ENCODE peak calls at places on chromosome X, in eight cellular contexts. L is right atrium auricular region, P is H9, N is mammary epithelial cell, O is transverse colon, G is left lung, W is cardiac muscle cell, B is endodermal cell. Z is an unnamed sample.
A peak's percentile ranks its signal among the peaks of the same experiment; 100 is the strongest.

GRCh38 chrX:41718481-41719245 is 5.3 kb upstream of the GPR82 start:
- DNase-seq in B (peak; percentile 92), W (no peak), G (no peak), O (no peak), N (no peak), P (peak; percentile 93), L (no peak), Z (no peak)

GRCh38 chrX:136525738-136526606 is 6.0 kb upstream of the VGLL1 start:
- DNase-seq in N (peak; percentile 59), P (no peak), L (peak; percentile 74), W (peak; percentile 91), G (peak; percentile 59), B (no peak), O (peak; percentile 74), Z (no peak)

GRCh38 chrX:1393871-1394615 is 2.1 kb upstream of the SLC25A6 start:
- DNase-seq in W (no peak), B (peak; percentile 41), N (no peak), G (peak; percentile 19), L (no peak), P (no peak), O (no peak), Z (peak; percentile 17)

GRCh38 chrX:40893251-40893910 is 158.0 kb upstream of the MED14 start:
- DNase-seq in L (no peak), B (no peak), W (peak; percentile 57), P (no peak), O (no peak), G (no peak), N (no peak), Z (no peak)

GRCh38 chrX:72498782-72499181 is 73.9 kb downstream of the HDAC8 start:
- DNase-seq in L (no peak), G (no peak), N (no peak), B (peak; percentile 42), O (no peak), P (no peak), W (peak; percentile 3), Z (no peak)

GRCh38 chrX:140918398-140919043 is 83.9 kb upstream of the SPANXB1 start:
- DNase-seq in L (no peak), G (no peak), W (peak; percentile 82), O (peak; percentile 8), N (peak; percentile 49), B (peak; percentile 83), P (peak; percentile 71), Z (no peak)

GRCh38 chrX:20414781-20415445 is 148.2 kb upstream of the RPS6KA3 start:
- DNase-seq in L (no peak), B (no peak), O (no peak), P (no peak), W (no peak), G (no peak), N (no peak), Z (no peak)

GRCh38 chrX:2385224-2385623 is 115.6 kb downstream of the DHRSX start:
- DNase-seq in B (no peak), G (no peak), L (no peak), O (no peak), W (peak; percentile 77), P (no peak), N (peak; percentile 86), Z (no peak)

GRCh38 chrX:8688776-8689175 is 43.2 kb downstream of the ANOS1 start:
- DNase-seq in O (no peak), P (peak; percentile 80), N (no peak), G (no peak), W (no peak), L (no peak), B (peak; percentile 86), Z (no peak)

GRCh38 chrX:15853586-15854079 is 980 bp downstream of the AP1S2 start:
- DNase-seq in W (peak; percentile 4), N (peak; percentile 7), P (no peak), L (no peak), G (no peak), B (peak; percentile 52), O (no peak), Z (no peak)

GRCh38 chrX:15854712-15855561 is at the start of gene AP1S2:
- DNase-seq in G (peak; percentile 97), W (peak; percentile 95), P (peak; percentile 98), O (peak; percentile 97), N (peak; percentile 98), L (peak; percentile 92), B (peak; percentile 99), Z (peak; percentile 96)

GRCh38 chrX:15854080-15854655 is 445 bp downstream of the AP1S2 start:
- DNase-seq in B (peak; percentile 85), G (peak; percentile 61), N (peak; percentile 24), L (peak; percentile 62), W (peak; percentile 9), P (peak; percentile 57), O (peak; percentile 60), Z (peak; percentile 78)

GRCh38 chrX:15855562-15856256 is 1.1 kb upstream of the AP1S2 start:
- DNase-seq in O (no peak), G (no peak), N (no peak), L (no peak), P (no peak), W (no peak), B (no peak), Z (no peak)

GRCh38 chrX:15856580-15856979 is 2.0 kb upstream of the AP1S2 start:
- DNase-seq in B (no peak), N (no peak), G (no peak), O (no peak), P (no peak), W (no peak), L (no peak), Z (no peak)
- H3K4me1 ChIP-seq in B (peaks cover 5% of the 10 kb centered on the region), N (peaks cover 15% of the 10 kb centered on the region), G (peaks cover 8% of the 10 kb centered on the region), O (no peaks in the 10 kb centered on the region), P (no peaks in the 10 kb centered on the region), W (peaks cover 10% of the 10 kb centered on the region), L (peaks cover 21% of the 10 kb centered on the region), Z (no peaks in the 10 kb centered on the region)

DNA sequence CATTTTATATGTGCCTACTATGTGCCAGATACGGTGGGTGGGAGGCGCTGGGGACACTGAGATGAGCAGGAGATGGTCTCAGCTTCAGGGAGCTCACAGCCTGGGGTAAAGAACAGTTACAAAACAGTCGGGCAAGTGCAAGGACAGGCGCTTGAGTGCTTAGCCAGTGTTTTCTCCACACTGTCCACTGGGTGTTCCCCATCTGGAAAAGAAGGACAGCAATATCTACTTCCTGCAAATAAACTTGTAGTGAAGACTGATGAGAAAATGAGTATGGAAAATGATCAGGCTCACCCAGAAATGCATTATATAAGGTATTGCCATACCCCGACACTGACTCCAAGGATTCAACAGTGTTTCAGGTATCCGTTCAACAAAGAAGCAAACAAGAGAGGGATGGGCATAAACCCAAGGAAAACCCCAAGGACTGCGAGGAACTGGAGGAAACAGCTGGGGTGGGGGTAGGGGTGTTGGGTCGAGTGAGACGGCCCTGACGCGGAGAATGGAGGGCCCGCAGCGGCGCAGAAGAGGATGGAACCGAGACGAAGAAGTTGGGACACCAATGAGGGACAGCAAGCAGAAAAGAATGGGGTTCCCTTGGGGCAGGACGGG is 805 bp downstream of the TMEM185A start:
- DNase-seq in G (no peak), W (peak; percentile 58), L (no peak), P (no peak), N (peak; percentile 18), O (no peak), B (no peak), Z (no peak)
- TF ChIP-seq CTCF in G (no peak), W (peak; percentile 29), L (no peak), P (no peak), N (peak; percentile 6), O (peak; percentile 7), B (no peak), Z (no peak)

GRCh38 chrX:79161655-79162054 is 17.2 kb downstream of the GPR174 start:
- DNase-seq in B (no peak), O (no peak), P (no peak), G (no peak), W (no peak), N (no peak), L (no peak), Z (no peak)
- H3K4me1 ChIP-seq in B (no peaks in the 10 kb centered on the region), O (no peaks in the 10 kb centered on the region), P (no peaks in the 10 kb centered on the region), G (no peaks in the 10 kb centered on the region), W (no peaks in the 10 kb centered on the region), N (no peaks in the 10 kb centered on the region), L (no peaks in the 10 kb centered on the region), Z (no peaks in the 10 kb centered on the region)

GRCh38 chrX:15564981-15565579 is 35.7 kb downstream of the ACE2 start:
- DNase-seq in O (peak; percentile 69), L (peak; percentile 80), N (peak; percentile 80), G (peak; percentile 59), P (peak; percentile 72), B (peak; percentile 86), W (peak; percentile 81), Z (peak; percentile 74)

GRCh38 chrX:15567886-15568616 is 32.7 kb downstream of the ACE2 start:
- DNase-seq in N (peak; percentile 18), L (no peak), O (no peak), G (no peak), W (peak; percentile 51), P (no peak), B (peak; percentile 51), Z (no peak)

GRCh38 chrX:15563056-15563455 is 37.7 kb downstream of the ACE2 start:
- DNase-seq in W (no peak), L (no peak), O (peak; percentile 35), P (no peak), B (no peak), N (no peak), G (no peak), Z (no peak)

GRCh38 chrX:15567267-15567666 is 33.5 kb downstream of the ACE2 start:
- DNase-seq in O (no peak), P (no peak), L (no peak), G (no peak), W (no peak), N (no peak), B (no peak), Z (no peak)

DNA sequence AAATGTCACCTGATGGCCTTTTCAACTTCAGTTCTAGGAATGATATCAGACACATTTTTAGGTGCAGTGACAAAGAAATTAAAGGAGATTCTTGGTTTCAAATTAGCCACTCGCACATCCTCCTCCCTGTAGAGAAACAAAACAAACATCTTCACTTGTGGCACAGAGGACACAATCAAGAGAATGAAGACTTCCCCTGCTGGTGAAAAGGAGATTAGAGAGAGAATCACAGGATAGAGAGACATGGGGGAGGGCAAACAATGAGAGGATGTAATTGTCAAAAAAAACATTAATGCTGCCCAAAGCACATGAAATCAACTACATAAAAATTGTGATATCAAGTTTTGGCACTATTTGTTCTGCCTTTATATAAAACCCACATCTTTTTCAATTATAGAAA is 34.5 kb downstream of the ACE2 start:
- DNase-seq in P (no peak), W (no peak), O (no peak), G (no peak), L (no peak), B (no peak), N (no peak), Z (no peak)
- TF ChIP-seq CTCF in P (peak; percentile 54), W (peak; percentile 20), O (no peak), G (no peak), L (no peak), B (peak; percentile 70), N (peak; percentile 33), Z (no peak)

GRCh38 chrX:109927663-109928273 is 75.1 kb upstream of the TMEM164 start:
- DNase-seq in O (no peak), W (no peak), P (no peak), N (no peak), B (no peak), L (no peak), G (no peak), Z (no peak)
- H3K4me1 ChIP-seq in O (no peaks in the 10 kb centered on the region), W (no peaks in the 10 kb centered on the region), P (no peaks in the 10 kb centered on the region), N (no peaks in the 10 kb centered on the region), B (no peaks in the 10 kb centered on the region), L (no peaks in the 10 kb centered on the region), G (no peaks in the 10 kb centered on the region), Z (no peaks in the 10 kb centered on the region)

Z was measured in upper lobe of right lung.